ENCODE peak calls at places on chromosomes 4 and X, in ten cellular contexts. One of them, this sample, is unnamed.

GRCh38 chrX:107168712-107169111 is 37.5 kb downstream of the NUP62CL start:
- DNase-seq in adrenal gland: no peak
- DNase-seq in heart left ventricle: no peak
- DNase-seq in ovary: no peak
- DNase-seq in breast epithelium: no peak
- DNase-seq in uterus: no peak
- DNase-seq in Peyer's patch: no peak
- DNase-seq in A549: no peak
- DNase-seq in lower leg skin: no peak
- DNase-seq in suprapubic skin: no peak
- DNase-seq in this sample: peak

GRCh38 chrX:69320116-69320515 is 154.9 kb upstream of the PJA1 start:
- DNase-seq in suprapubic skin: no peak
- DNase-seq in breast epithelium: no peak
- DNase-seq in heart left ventricle: no peak
- DNase-seq in lower leg skin: peak
- DNase-seq in ovary: no peak
- DNase-seq in adrenal gland: no peak
- DNase-seq in uterus: no peak
- DNase-seq in A549: no peak
- DNase-seq in Peyer's patch: no peak
- DNase-seq in this sample: no peak

GRCh38 chrX:143633530-143634372 is 2.1 kb downstream of the SLITRK4 start:
- DNase-seq in heart left ventricle: no peak
- DNase-seq in breast epithelium: no peak
- DNase-seq in lower leg skin: no peak
- DNase-seq in suprapubic skin: no peak
- DNase-seq in ovary: no peak
- DNase-seq in A549: no peak
- DNase-seq in adrenal gland: peak
- DNase-seq in uterus: no peak
- DNase-seq in Peyer's patch: peak
- DNase-seq in this sample: no peak

GRCh38 chr4:146407257-146407656 is 114.5 kb downstream of the SLC10A7 start:
- DNase-seq in Peyer's patch: no peak
- DNase-seq in uterus: no peak
- DNase-seq in breast epithelium: no peak
- DNase-seq in ovary: no peak
- DNase-seq in heart left ventricle: no peak
- DNase-seq in A549: no peak
- DNase-seq in suprapubic skin: no peak
- DNase-seq in lower leg skin: no peak
- DNase-seq in adrenal gland: no peak
- DNase-seq in this sample: no peak

GRCh38 chr4:15749001-15749400 is 29.1 kb upstream of the CD38 start:
- DNase-seq in breast epithelium: no peak
- DNase-seq in A549: no peak
- DNase-seq in Peyer's patch: no peak
- DNase-seq in suprapubic skin: no peak
- DNase-seq in uterus: no peak
- DNase-seq in lower leg skin: no peak
- DNase-seq in adrenal gland: no peak
- DNase-seq in heart left ventricle: no peak
- DNase-seq in ovary: no peak
- DNase-seq in this sample: no peak

GRCh38 chr4:10173754-10174749 is 57.5 kb upstream of the WDR1 start:
- DNase-seq in A549: no peak
- DNase-seq in suprapubic skin: no peak
- DNase-seq in Peyer's patch: no peak
- DNase-seq in ovary: no peak
- DNase-seq in breast epithelium: peak
- DNase-seq in adrenal gland: no peak
- DNase-seq in uterus: peak
- DNase-seq in lower leg skin: no peak
- DNase-seq in heart left ventricle: peak
- DNase-seq in this sample: peak

GRCh38 chrX:104318330-104319009 is 63.7 kb upstream of the ESX1 start:
- DNase-seq in Peyer's patch: peak
- DNase-seq in lower leg skin: no peak
- DNase-seq in heart left ventricle: no peak
- DNase-seq in A549: peak
- DNase-seq in ovary: no peak
- DNase-seq in adrenal gland: no peak
- DNase-seq in suprapubic skin: no peak
- DNase-seq in uterus: no peak
- DNase-seq in breast epithelium: no peak
- DNase-seq in this sample: no peak

GRCh38 chr4:56468097-56468422 is 643 bp downstream of the SRP72 start:
- DNase-seq in ovary: peak
- DNase-seq in heart left ventricle: no peak
- DNase-seq in lower leg skin: no peak
- DNase-seq in uterus: no peak
- DNase-seq in suprapubic skin: no peak
- DNase-seq in breast epithelium: no peak
- DNase-seq in A549: peak
- DNase-seq in adrenal gland: peak
- DNase-seq in Peyer's patch: no peak
- DNase-seq in this sample: peak

GRCh38 chr4:108072300-108072699 is 82.6 kb downstream of the HADH start:
- DNase-seq in ovary: no peak
- DNase-seq in adrenal gland: no peak
- DNase-seq in heart left ventricle: no peak
- DNase-seq in A549: no peak
- DNase-seq in uterus: no peak
- DNase-seq in lower leg skin: no peak
- DNase-seq in breast epithelium: no peak
- DNase-seq in Peyer's patch: no peak
- DNase-seq in suprapubic skin: no peak
- DNase-seq in this sample: no peak

GRCh38 chrX:129932792-129933321 is 26.9 kb downstream of the UTP14A start:
- DNase-seq in Peyer's patch: peak
- DNase-seq in suprapubic skin: peak
- DNase-seq in lower leg skin: no peak
- DNase-seq in uterus: peak
- DNase-seq in A549: peak
- DNase-seq in breast epithelium: no peak
- DNase-seq in heart left ventricle: peak
- DNase-seq in ovary: peak
- DNase-seq in adrenal gland: peak
- DNase-seq in this sample: peak

GRCh38 chrX:6226646-6227444 is 1.8 kb downstream of the NLGN4X start:
- DNase-seq in Peyer's patch: peak
- DNase-seq in A549: no peak
- DNase-seq in heart left ventricle: no peak
- DNase-seq in ovary: peak
- DNase-seq in uterus: no peak
- DNase-seq in suprapubic skin: no peak
- DNase-seq in breast epithelium: no peak
- DNase-seq in lower leg skin: no peak
- DNase-seq in adrenal gland: no peak
- DNase-seq in this sample: no peak

GRCh38 chr4:41396869-41397268 is 140.1 kb downstream of the UCHL1 start:
- DNase-seq in breast epithelium: no peak
- DNase-seq in uterus: no peak
- DNase-seq in A549: no peak
- DNase-seq in heart left ventricle: no peak
- DNase-seq in adrenal gland: no peak
- DNase-seq in Peyer's patch: no peak
- DNase-seq in ovary: no peak
- DNase-seq in suprapubic skin: no peak
- DNase-seq in lower leg skin: no peak
- DNase-seq in this sample: no peak

GRCh38 chrX:10404435-10404834 is 215.9 kb downstream of the MID1 start:
- DNase-seq in adrenal gland: no peak
- DNase-seq in Peyer's patch: no peak
- DNase-seq in uterus: no peak
- DNase-seq in heart left ventricle: no peak
- DNase-seq in breast epithelium: no peak
- DNase-seq in ovary: no peak
- DNase-seq in suprapubic skin: no peak
- DNase-seq in A549: no peak
- DNase-seq in lower leg skin: no peak
- DNase-seq in this sample: no peak

GRCh38 chr4:23871420-23871819 is 18.4 kb downstream of the PPARGC1A start:
- DNase-seq in uterus: no peak
- DNase-seq in suprapubic skin: no peak
- DNase-seq in ovary: no peak
- DNase-seq in heart left ventricle: no peak
- DNase-seq in Peyer's patch: no peak
- DNase-seq in lower leg skin: no peak
- DNase-seq in breast epithelium: no peak
- DNase-seq in adrenal gland: no peak
- DNase-seq in A549: no peak
- DNase-seq in this sample: no peak

GRCh38 chr4:128770807-128771206 is 38.7 kb upstream of the JADE1 start:
- DNase-seq in suprapubic skin: no peak
- DNase-seq in ovary: no peak
- DNase-seq in A549: no peak
- DNase-seq in Peyer's patch: no peak
- DNase-seq in breast epithelium: no peak
- DNase-seq in lower leg skin: no peak
- DNase-seq in heart left ventricle: no peak
- DNase-seq in uterus: no peak
- DNase-seq in adrenal gland: no peak
- DNase-seq in this sample: no peak

GRCh38 chrX:82627568-82627967 is 880.5 kb upstream of the POU3F4 start:
- DNase-seq in suprapubic skin: no peak
- DNase-seq in Peyer's patch: no peak
- DNase-seq in heart left ventricle: no peak
- DNase-seq in ovary: no peak
- DNase-seq in lower leg skin: no peak
- DNase-seq in uterus: no peak
- DNase-seq in adrenal gland: no peak
- DNase-seq in A549: no peak
- DNase-seq in breast epithelium: no peak
- DNase-seq in this sample: no peak

GRCh38 chrX:13008189-13008533 is 33.3 kb downstream of the TMSB4X start:
- DNase-seq in Peyer's patch: no peak
- DNase-seq in adrenal gland: no peak
- DNase-seq in lower leg skin: no peak
- DNase-seq in uterus: no peak
- DNase-seq in breast epithelium: no peak
- DNase-seq in suprapubic skin: no peak
- DNase-seq in ovary: no peak
- DNase-seq in heart left ventricle: no peak
- DNase-seq in A549: no peak
- DNase-seq in this sample: no peak

GRCh38 chr4:142567620-142568451 is 278.3 kb downstream of the INPP4B start:
- DNase-seq in breast epithelium: no peak
- DNase-seq in Peyer's patch: no peak
- DNase-seq in ovary: no peak
- DNase-seq in uterus: no peak
- DNase-seq in A549: no peak
- DNase-seq in heart left ventricle: no peak
- DNase-seq in adrenal gland: no peak
- DNase-seq in lower leg skin: no peak
- DNase-seq in suprapubic skin: no peak
- DNase-seq in this sample: no peak
- TF ChIP-seq POLR2A in breast epithelium: no peak
- TF ChIP-seq POLR2A in Peyer's patch: no peak
- TF ChIP-seq POLR2A in ovary: no peak
- TF ChIP-seq POLR2A in uterus: no peak
- TF ChIP-seq POLR2A in A549: no peak
- TF ChIP-seq POLR2A in heart left ventricle: no peak
- TF ChIP-seq POLR2A in adrenal gland: no peak
- TF ChIP-seq POLR2A in lower leg skin: no peak
- TF ChIP-seq POLR2A in suprapubic skin: no peak
- TF ChIP-seq POLR2A in this sample: no peak

DNA sequence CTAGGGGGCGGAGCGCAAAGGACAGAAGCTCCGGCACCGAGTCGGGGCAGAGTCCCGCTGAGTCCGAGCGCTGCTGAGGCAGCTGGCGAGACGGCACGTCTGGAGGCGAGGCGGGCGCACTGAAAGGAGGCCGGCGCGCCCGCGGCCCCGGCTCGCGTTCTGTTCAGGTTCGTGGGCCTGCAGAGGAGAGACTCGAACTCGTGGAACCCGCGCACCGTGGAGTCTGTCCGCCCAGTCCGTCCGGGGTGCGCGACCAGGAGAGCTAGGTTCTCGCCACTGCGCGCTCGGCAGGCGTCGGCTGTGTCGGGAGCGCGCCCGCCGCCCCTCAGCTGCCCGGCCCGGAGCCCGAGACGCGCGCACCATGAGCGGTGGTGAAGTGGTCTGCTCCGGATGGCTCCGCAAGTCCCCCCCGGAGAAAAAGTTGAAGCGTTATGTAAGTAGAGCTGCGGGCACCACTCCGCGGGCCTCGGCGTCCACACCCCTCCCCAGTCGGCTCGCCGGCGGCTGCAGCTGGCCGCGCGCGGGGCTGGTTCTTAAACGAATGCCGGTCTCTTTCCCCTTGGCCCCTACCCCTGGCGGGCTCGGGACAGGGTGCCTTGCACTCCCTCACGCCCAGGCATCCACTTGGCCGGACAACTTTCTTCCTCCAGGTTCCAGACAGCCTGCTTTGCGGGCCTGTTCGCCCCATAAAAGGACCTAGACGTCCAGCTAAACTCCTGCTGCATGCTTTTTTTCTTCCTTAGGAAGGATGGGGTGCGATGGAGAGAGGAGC is at the start of gene GAB1:
- DNase-seq in breast epithelium: peak
- DNase-seq in Peyer's patch: peak
- DNase-seq in A549: peak
- DNase-seq in ovary: peak
- DNase-seq in adrenal gland: peak
- DNase-seq in lower leg skin: peak
- DNase-seq in heart left ventricle: peak
- DNase-seq in suprapubic skin: peak
- DNase-seq in uterus: peak
- DNase-seq in this sample: peak
- TF ChIP-seq POLR2A in breast epithelium: peak
- TF ChIP-seq POLR2A in Peyer's patch: peak
- TF ChIP-seq POLR2A in A549: no peak
- TF ChIP-seq POLR2A in ovary: no peak
- TF ChIP-seq POLR2A in adrenal gland: no peak
- TF ChIP-seq POLR2A in lower leg skin: no peak
- TF ChIP-seq POLR2A in heart left ventricle: peak
- TF ChIP-seq POLR2A in suprapubic skin: no peak
- TF ChIP-seq POLR2A in uterus: peak
- TF ChIP-seq POLR2A in this sample: peak

GRCh38 chr4:102344520-102344954 is 745 bp downstream of the SLC39A8 start:
- DNase-seq in adrenal gland: peak
- DNase-seq in lower leg skin: peak
- DNase-seq in Peyer's patch: peak
- DNase-seq in breast epithelium: peak
- DNase-seq in uterus: peak
- DNase-seq in A549: peak
- DNase-seq in suprapubic skin: peak
- DNase-seq in ovary: peak
- DNase-seq in heart left ventricle: peak
- DNase-seq in this sample: peak
- TF ChIP-seq POLR2A in adrenal gland: no peak
- TF ChIP-seq POLR2A in lower leg skin: no peak
- TF ChIP-seq POLR2A in Peyer's patch: no peak
- TF ChIP-seq POLR2A in breast epithelium: no peak
- TF ChIP-seq POLR2A in uterus: peak
- TF ChIP-seq POLR2A in A549: peak
- TF ChIP-seq POLR2A in suprapubic skin: no peak
- TF ChIP-seq POLR2A in ovary: no peak
- TF ChIP-seq POLR2A in heart left ventricle: no peak
- TF ChIP-seq POLR2A in this sample: no peak

DNA sequence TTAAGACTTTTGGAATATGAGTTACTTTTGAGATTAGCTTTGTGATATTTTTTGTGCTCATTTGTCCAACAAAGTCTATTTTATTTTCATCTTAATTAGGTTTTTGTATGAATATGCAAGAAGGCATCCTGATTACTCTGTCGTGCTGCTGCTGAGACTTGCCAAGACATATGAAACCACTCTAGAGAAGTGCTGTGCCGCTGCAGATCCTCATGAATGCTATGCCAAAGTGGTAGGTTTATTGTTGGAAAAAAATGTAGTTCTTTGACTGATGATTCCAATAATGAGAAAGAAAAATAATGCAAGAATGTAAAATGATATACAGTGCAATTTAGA is 10.8 kb downstream of the ALB start:
- DNase-seq in A549: no peak
- DNase-seq in suprapubic skin: no peak
- DNase-seq in uterus: no peak
- DNase-seq in lower leg skin: no peak
- DNase-seq in ovary: no peak
- DNase-seq in Peyer's patch: no peak
- DNase-seq in breast epithelium: no peak
- DNase-seq in adrenal gland: no peak
- DNase-seq in heart left ventricle: no peak
- DNase-seq in this sample: no peak
- TF ChIP-seq POLR2A in A549: no peak
- TF ChIP-seq POLR2A in suprapubic skin: no peak
- TF ChIP-seq POLR2A in uterus: no peak
- TF ChIP-seq POLR2A in lower leg skin: no peak
- TF ChIP-seq POLR2A in ovary: no peak
- TF ChIP-seq POLR2A in Peyer's patch: no peak
- TF ChIP-seq POLR2A in breast epithelium: no peak
- TF ChIP-seq POLR2A in adrenal gland: no peak
- TF ChIP-seq POLR2A in heart left ventricle: no peak
- TF ChIP-seq POLR2A in this sample: no peak

This sample was measured in erythroblast.